ENCODE peak calls at places on chromosomes 6 and 20, in six cellular contexts. G is cardiac fibroblast; M is IMR-90; Q is A172; H is CD8-positive, alpha-beta memory T cell; T is putamen. C is an unnamed sample.

GRCh38 chr6:133290926-133291325 is 49.8 kb downstream of the EYA4 start:
- DNase-seq in T (no peak), M (no peak), H (no peak), Q (no peak), G (no peak), C (no peak)

GRCh38 chr20:2237059-2237458 is 58.7 kb upstream of the TGM3 start:
- DNase-seq in T (no peak), M (peak; percentile 95), G (peak; percentile 95), H (no peak), Q (peak; percentile 99), C (peak; percentile 100)

GRCh38 chr6:111427341-111428116 is 55.5 kb downstream of the REV3L start:
- DNase-seq in H (no peak), M (peak; percentile 85), Q (peak; percentile 66), G (peak; percentile 79), T (no peak), C (peak; percentile 80)

GRCh38 chr6:37739618-37740017 is 41.9 kb upstream of the MDGA1 start:
- DNase-seq in M (no peak), G (no peak), Q (no peak), T (no peak), H (no peak), C (no peak)

GRCh38 chr6:113805167-113805835 is 51.8 kb upstream of the MARCKS start:
- DNase-seq in Q (no peak), G (no peak), T (no peak), H (no peak), M (peak; percentile 22), C (no peak)

GRCh38 chr6:161232467-161232866 is 41.4 kb downstream of the AGPAT4 start:
- DNase-seq in H (no peak), T (no peak), M (no peak), G (no peak), Q (no peak), C (no peak)

GRCh38 chr6:125668071-125668470 is 81.4 kb upstream of the HEY2 start:
- DNase-seq in H (no peak), M (no peak), T (peak; percentile 74), G (no peak), Q (no peak), C (no peak)

GRCh38 chr20:62362991-62363919 is 3.9 kb downstream of the LAMA5 start:
- DNase-seq in T (no peak), Q (peak; percentile 71), M (no peak), G (no peak), H (no peak), C (no peak)

GRCh38 chr6:111980168-111980567 is 73.7 kb upstream of the CCN6 start:
- DNase-seq in G (peak; percentile 57), H (no peak), Q (no peak), M (peak; percentile 73), T (no peak), C (peak; percentile 11)

GRCh38 chr6:165091121-165091785 is 218.2 kb downstream of the C6orf118 start:
- DNase-seq in M (no peak), H (no peak), Q (peak; percentile 32), G (no peak), T (no peak), C (no peak)